ENCODE peak calls at places on chromosomes 7 and 10, in five cellular contexts. J is KBM-7, D is GM06990, H is NT2/D1, E is Daoy. X is an unnamed sample.

GRCh38 chr7:131908719-131909118 is 352.3 kb upstream of the PODXL start:
- DNase-seq in J (no peak), D (no peak), H (no peak), E (no peak), X (no peak)

GRCh38 chr7:44235582-44236332 is 35.0 kb downstream of the YKT6 start:
- DNase-seq in J (no peak), D (no peak), H (no peak), E (no peak), X (no peak)

GRCh38 chr10:99945286-99945685 is 64.5 kb downstream of the DNMBP start:
- DNase-seq in J (no peak), D (no peak), H (no peak), E (peak), X (no peak)

GRCh38 chr7:87935373-87935706 is 1.3 kb downstream of the ADAM22 start:
- DNase-seq in J (no peak), D (no peak), H (no peak), E (peak), X (no peak)

GRCh38 chr7:100855515-100855914 is 3.0 kb downstream of the SLC12A9 start:
- DNase-seq in J (no peak), D (no peak), H (no peak), E (no peak), X (no peak)

GRCh38 chr7:135098391-135098790 is 49.5 kb upstream of the TMEM140 start:
- DNase-seq in J (no peak), D (no peak), H (no peak), E (no peak), X (no peak)

GRCh38 chr7:149423441-149423970 is 37.4 kb downstream of the ZNF777 start:
- DNase-seq in J (no peak), D (no peak), H (no peak), E (no peak), X (no peak)

GRCh38 chr7:50302486-50303081 is 1.9 kb upstream of the IKZF1 start:
- DNase-seq in J (no peak), D (no peak), H (no peak), E (no peak), X (no peak)

GRCh38 chr7:134460000-134460399 is 1.1 kb upstream of the AKR1B1 start:
- DNase-seq in J (no peak), D (no peak), H (no peak), E (peak), X (no peak)

GRCh38 chr10:46247808-46248569 is 38.8 kb upstream of the ANTXRL start:
- DNase-seq in J (no peak), D (no peak), H (no peak), E (no peak), X (no peak)

GRCh38 chr10:52768114-52768532 is 4.5 kb downstream of the MBL2 start:
- DNase-seq in J (no peak), D (no peak), H (no peak), E (no peak), X (no peak)

GRCh38 chr7:125112741-125113309 is 183.2 kb upstream of the POT1 start:
- DNase-seq in J (no peak), D (no peak), H (no peak), E (no peak), X (no peak)

GRCh38 chr7:101691822-101692384 is 62.8 kb upstream of the MYL10 start:
- DNase-seq in J (peak), D (no peak), H (no peak), E (no peak), X (no peak)

X was measured in AML-193.